ENCODE peak calls at places on chromosomes 6 and 20, in seven cellular contexts. F is transverse colon, C is body of pancreas, W is choroid plexus epithelial cell, J is cardiac muscle cell, Q is left ventricle myocardium inferior, H is sigmoid colon. E is an unnamed sample.

GRCh38 chr6:139242457-139243240 is 49.1 kb downstream of the TXLNB start:
- DNase-seq in W (no peak), H (no peak), Q (no peak), J (no peak), C (no peak), F (no peak), E (no peak)

GRCh38 chr6:111207141-111207858 is 120.0 kb downstream of the SLC16A10 start:
- DNase-seq in J (peak; percentile 51), F (no peak), W (peak; percentile 43), H (no peak), C (no peak), Q (no peak), E (peak; percentile 64)

GRCh38 chr6:111427341-111428116 is 55.5 kb downstream of the REV3L start:
- DNase-seq in F (no peak), W (peak; percentile 81), J (peak; percentile 85), C (no peak), Q (no peak), H (no peak), E (peak; percentile 82)

GRCh38 chr6:158772851-158773371 is 46.3 kb downstream of the EZR start:
- DNase-seq in F (peak; percentile 85), Q (no peak), W (peak; percentile 28), J (peak; percentile 36), H (peak; percentile 28), C (no peak), E (peak; percentile 93)

GRCh38 chr6:14512246-14512645 is 394.7 kb downstream of the CD83 start:
- DNase-seq in Q (no peak), F (no peak), H (no peak), C (no peak), J (no peak), W (no peak), E (no peak)

GRCh38 chr6:35754452-35755321 is 17.9 kb downstream of the ARMC12 start:
- DNase-seq in Q (no peak), W (peak; percentile 21), J (no peak), F (no peak), H (no peak), C (peak; percentile 70), E (peak; percentile 30)

GRCh38 chr20:61361501-61361900 is 109.4 kb downstream of the CDH4 start:
- DNase-seq in C (no peak), Q (no peak), H (no peak), J (no peak), F (no peak), W (no peak), E (no peak)

GRCh38 chr6:149566372-149567193 is at the start of gene GINM1:
- DNase-seq in H (peak; percentile 77), F (peak; percentile 66), J (peak; percentile 42), Q (peak; percentile 53), W (peak; percentile 47), C (peak; percentile 61), E (peak; percentile 57)

GRCh38 chr6:136526196-136526930 is 23.9 kb downstream of the MAP7 start:
- DNase-seq in W (peak; percentile 87), Q (peak; percentile 22), F (no peak), J (peak; percentile 81), C (peak; percentile 17), H (peak; percentile 71), E (peak; percentile 70)

GRCh38 chr6:113493991-113494390 is 363.2 kb upstream of the MARCKS start:
- DNase-seq in Q (no peak), W (no peak), J (no peak), H (no peak), C (no peak), F (no peak), E (peak; percentile 93)

GRCh38 chr6:170075659-170076223 is 215.1 kb downstream of the DLL1 start:
- DNase-seq in J (no peak), C (peak; percentile 6), F (peak; percentile 8), H (no peak), Q (no peak), W (no peak), E (no peak)

GRCh38 chr20:47740225-47741184 is 44.8 kb downstream of the SULF2 start:
- DNase-seq in C (no peak), Q (peak; percentile 44), W (no peak), F (peak; percentile 42), H (peak; percentile 72), J (peak; percentile 19), E (peak; percentile 34)

GRCh38 chr6:85679445-85680123 is 36.9 kb upstream of the SYNCRIP start:
- DNase-seq in W (no peak), H (no peak), F (no peak), Q (no peak), J (no peak), C (no peak), E (no peak)

GRCh38 chr20:63689046-63690000 is 7.1 kb upstream of the TNFRSF6B start:
- DNase-seq in C (peak; percentile 27), J (no peak), F (no peak), W (no peak), H (no peak), Q (no peak), E (no peak)

GRCh38 chr6:35178012-35178411 is 35.7 kb upstream of the SCUBE3 start:
- DNase-seq in C (no peak), W (no peak), Q (no peak), F (no peak), H (no peak), J (no peak), E (no peak)

GRCh38 chr20:48623906-48624265 is 203.9 kb downstream of the PREX1 start:
- DNase-seq in H (no peak), J (no peak), F (no peak), W (no peak), Q (no peak), C (no peak), E (no peak)

GRCh38 chr6:78525961-78526360 is 341.4 kb upstream of the IRAK1BP1 start:
- DNase-seq in C (no peak), H (no peak), J (no peak), W (no peak), F (no peak), Q (no peak), E (no peak)

GRCh38 chr6:11918739-11919605 is 93.1 kb upstream of the HIVEP1 start:
- DNase-seq in J (no peak), C (no peak), F (no peak), W (no peak), Q (no peak), H (no peak), E (no peak)

GRCh38 chr6:157717266-157717870 is 105.7 kb upstream of the SNX9 start:
- DNase-seq in C (no peak), J (no peak), F (peak; percentile 58), W (no peak), H (no peak), Q (no peak), E (no peak)

GRCh38 chr20:40009542-40009941 is 679.5 kb downstream of the MAFB start:
- DNase-seq in F (no peak), J (no peak), Q (no peak), H (no peak), C (no peak), W (no peak), E (peak; percentile 54)

GRCh38 chr6:32796848-32797776 is 19.7 kb downstream of the HLA-DOB start:
- DNase-seq in Q (peak; percentile 72), H (peak; percentile 77), J (peak; percentile 75), W (peak; percentile 71), F (peak; percentile 81), C (peak; percentile 81), E (peak; percentile 64)

GRCh38 chr20:53071833-53072232 is 99.7 kb downstream of the TSHZ2 start:
- DNase-seq in Q (no peak), J (no peak), C (no peak), W (no peak), H (no peak), F (no peak), E (no peak)

GRCh38 chr6:79810878-79811277 is 136.5 kb downstream of the ELOVL4 start:
- DNase-seq in F (no peak), H (no peak), J (no peak), Q (no peak), W (no peak), C (no peak), E (no peak)

GRCh38 chr6:43992126-43992663 is 135.1 kb downstream of the MRPL14 start:
- DNase-seq in F (no peak), W (no peak), C (no peak), J (no peak), Q (no peak), H (peak; percentile 15), E (no peak)

GRCh38 chr6:43990627-43991619 is 136.3 kb downstream of the MRPL14 start:
- DNase-seq in W (peak; percentile 93), C (peak; percentile 33), F (peak; percentile 29), H (peak; percentile 36), J (peak; percentile 97), Q (no peak), E (no peak)

GRCh38 chr6:43993881-43994523 is 133.2 kb downstream of the MRPL14 start:
- DNase-seq in Q (no peak), J (no peak), F (no peak), H (peak; percentile 40), C (peak; percentile 20), W (no peak), E (no peak)

GRCh38 chr6:43995137-43995536 is 132.1 kb downstream of the MRPL14 start:
- DNase-seq in W (no peak), F (no peak), C (peak; percentile 7), J (no peak), H (peak; percentile 36), Q (no peak), E (no peak)

GRCh38 chr6:43992783-43993505 is 134.3 kb downstream of the MRPL14 start:
- DNase-seq in C (peak; percentile 83), Q (peak; percentile 72), J (no peak), H (peak; percentile 46), F (no peak), W (no peak), E (no peak)
- TF ChIP-seq CTCF in C (peak; percentile 0), Q (no peak), J (no peak), H (no peak), F (no peak), W (no peak), E (no peak)

GRCh38 chr6:117265425-117266266 is at the start of gene VGLL2:
- DNase-seq in W (peak; percentile 27), Q (peak; percentile 27), J (peak; percentile 62), F (peak; percentile 35), H (peak; percentile 65), C (peak; percentile 38), E (peak; percentile 24)
- H3K4me3 ChIP-seq in W (peak within 1 kb of the TSS; percentile 29), Q (peak within 1 kb of the TSS; percentile 63), J (peak within 1 kb of the TSS; percentile 45), F (peak within 1 kb of the TSS; percentile 29), H (peak within 1 kb of the TSS; percentile 52), C (peak within 1 kb of the TSS; percentile 29), E (peak within 1 kb of the TSS; percentile 10)

DNA sequence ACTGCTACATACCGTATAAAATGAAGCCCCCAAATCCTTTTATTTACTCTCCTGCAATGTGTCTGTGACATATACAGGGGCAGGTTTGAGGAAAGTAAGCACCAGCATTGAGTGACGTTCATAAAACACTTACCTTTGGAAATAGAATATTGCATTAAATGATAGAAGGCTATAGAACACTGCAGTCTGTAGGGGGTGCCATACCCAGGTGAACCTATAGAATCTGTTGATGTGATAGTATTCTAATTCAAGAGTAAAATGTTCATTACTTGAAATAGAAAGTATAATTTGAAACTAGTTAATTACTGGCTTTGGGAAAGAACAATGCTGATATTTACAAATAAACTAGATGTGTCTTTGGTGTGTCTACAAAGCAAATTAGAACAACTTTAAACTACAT is 47.0 kb upstream of the PRL start:
- DNase-seq in W (no peak), H (no peak), F (no peak), J (no peak), Q (no peak), C (no peak), E (peak; percentile 39)
- TF ChIP-seq CTCF in W (peak; percentile 37), H (no peak), F (no peak), J (no peak), Q (no peak), C (no peak), E (peak; percentile 54)

GRCh38 chr6:26538936-26539615 is 910 bp downstream of the HMGN4 start:
- DNase-seq in J (no peak), F (no peak), W (peak; percentile 18), Q (no peak), C (no peak), H (no peak), E (peak; percentile 35)
- H3K4me3 ChIP-seq in J (peak overlapping the region; percentile 87), F (peak overlapping the region; percentile 69), W (peak overlapping the region; percentile 83), Q (peak overlapping the region; percentile 95), C (peak overlapping the region; percentile 95), H (peak overlapping the region; percentile 80), E (peak overlapping the region; percentile 63)